ENCODE peak calls at places on chromosomes 16 and 17, in ten cellular contexts. F, Q, Y, D, C, I, W, L, E and G are unnamed samples. For H3K36me3, the result is how much of the 10 kb centered on the place peaks cover.

GRCh38 chr17:40311575-40311974 is 2.6 kb downstream of the RARA start:
- DNase-seq in F (no peak), Q (no peak), Y (peak), D (no peak), C (no peak), I (peak), W (no peak), L (no peak), E (no peak), G (no peak)

GRCh38 chr17:83155128-83156081 is 76.0 kb downstream of the METRNL start:
- DNase-seq in F (peak), Q (no peak), Y (no peak), D (no peak), C (peak), I (no peak), W (peak), L (peak), E (peak), G (no peak)

GRCh38 chr16:56337131-56337857 is 88.1 kb downstream of the AMFR start:
- DNase-seq in F (no peak), Q (no peak), Y (no peak), D (no peak), C (no peak), I (peak), W (no peak), L (no peak), E (no peak), G (no peak)

GRCh38 chr16:10951016-10951415 is 6.7 kb downstream of the CLEC16A start:
- DNase-seq in F (no peak), Q (no peak), Y (no peak), D (no peak), C (no peak), I (no peak), W (peak), L (no peak), E (no peak), G (no peak)

GRCh38 chr17:76241205-76241539 is 879 bp upstream of the RNF157 start:
- DNase-seq in F (no peak), Q (peak), Y (no peak), D (no peak), C (no peak), I (no peak), W (no peak), L (peak), E (no peak), G (no peak)

GRCh38 chr16:68094614-68094934 is 9.4 kb downstream of the NFATC3 start:
- DNase-seq in F (no peak), Q (no peak), Y (no peak), D (no peak), C (no peak), I (no peak), W (no peak), L (no peak), E (no peak), G (no peak)

GRCh38 chr16:89700649-89701424 is 668 bp downstream of the SPATA2L start:
- DNase-seq in F (peak), Q (peak), Y (no peak), D (peak), C (no peak), I (peak), W (peak), L (peak), E (peak), G (peak)

GRCh38 chr16:13733561-13733960 is 186.4 kb upstream of the ERCC4 start:
- DNase-seq in F (no peak), Q (no peak), Y (no peak), D (no peak), C (no peak), I (no peak), W (no peak), L (no peak), E (no peak), G (no peak)

GRCh38 chr16:21598676-21599157 is 660 bp upstream of the METTL9 start:
- DNase-seq in F (peak), Q (no peak), Y (peak), D (no peak), C (no peak), I (no peak), W (no peak), L (no peak), E (no peak), G (no peak)

GRCh38 chr16:84115919-84116719 is 623 bp downstream of the MBTPS1 start:
- DNase-seq in F (peak), Q (peak), Y (no peak), D (no peak), C (peak), I (no peak), W (peak), L (peak), E (no peak), G (peak)

GRCh38 chr17:51362818-51363598 is 102.7 kb downstream of the UTP18 start:
- DNase-seq in F (peak), Q (no peak), Y (no peak), D (no peak), C (no peak), I (no peak), W (no peak), L (no peak), E (no peak), G (no peak)
- H3K27ac ChIP-seq in F (no peak), Q (no peak), Y (no peak), D (no peak), C (no peak), I (no peak), W (no peak), L (no peak), E (no peak), G (no peak)

GRCh38 chr17:63685021-63685420 is 14.9 kb downstream of the LIMD2 start:
- DNase-seq in F (peak), Q (no peak), Y (no peak), D (no peak), C (no peak), I (no peak), W (no peak), L (no peak), E (no peak), G (no peak)

GRCh38 chr17:63685578-63685977 is 14.3 kb downstream of the LIMD2 start:
- DNase-seq in F (no peak), Q (no peak), Y (no peak), D (no peak), C (no peak), I (no peak), W (no peak), L (no peak), E (no peak), G (no peak)

GRCh38 chr17:63682981-63683380 is 16.9 kb downstream of the LIMD2 start:
- DNase-seq in F (no peak), Q (no peak), Y (no peak), D (no peak), C (no peak), I (no peak), W (no peak), L (no peak), E (no peak), G (no peak)

GRCh38 chr17:63688396-63689020 is 11.4 kb downstream of the LIMD2 start:
- DNase-seq in F (no peak), Q (no peak), Y (no peak), D (no peak), C (no peak), I (no peak), W (no peak), L (no peak), E (no peak), G (no peak)

GRCh38 chr17:63686138-63686685 is 13.7 kb downstream of the LIMD2 start:
- DNase-seq in F (no peak), Q (no peak), Y (no peak), D (no peak), C (no peak), I (no peak), W (no peak), L (no peak), E (no peak), G (no peak)
- H3K36me3 ChIP-seq in F (under half), Q (under half), Y (under half), D (under half), C (under half), I (under half), W (under half), L (under half), E (half or more), G (half or more)

GRCh38 chr17:78113804-78114785 is 14.5 kb downstream of the TMC6 start:
- DNase-seq in F (no peak), Q (no peak), Y (no peak), D (no peak), C (no peak), I (no peak), W (no peak), L (no peak), E (no peak), G (no peak)
- TF ChIP-seq CTCF in F (no peak), Q (no peak), Y (no peak), D (no peak), C (no peak), I (no peak), W (no peak), L (no peak), E (no peak), G (no peak)

GRCh38 chr17:4557626-4558310 is 2.6 kb upstream of the MYBBP1A start:
- DNase-seq in F (no peak), Q (no peak), Y (no peak), D (no peak), C (no peak), I (peak), W (no peak), L (no peak), E (no peak), G (no peak)

GRCh38 chr17:4554997-4555799 is at the start of gene MYBBP1A:
- DNase-seq in F (peak), Q (peak), Y (peak), D (peak), C (peak), I (peak), W (peak), L (peak), E (peak), G (peak)

GRCh38 chr17:4556996-4557395 is 1.8 kb upstream of the MYBBP1A start:
- DNase-seq in F (no peak), Q (no peak), Y (no peak), D (no peak), C (no peak), I (no peak), W (no peak), L (no peak), E (no peak), G (no peak)

GRCh38 chr17:4554441-4554996 is 665 bp downstream of the MYBBP1A start:
- DNase-seq in F (no peak), Q (peak), Y (no peak), D (no peak), C (no peak), I (peak), W (no peak), L (no peak), E (no peak), G (no peak)

GRCh38 chr17:4555863-4556646 is 871 bp upstream of the MYBBP1A start:
- DNase-seq in F (no peak), Q (peak), Y (no peak), D (peak), C (no peak), I (peak), W (no peak), L (no peak), E (peak), G (no peak)
- H3K27ac ChIP-seq in F (peak), Q (peak), Y (peak), D (no peak), C (no peak), I (peak), W (peak), L (no peak), E (peak), G (peak)

DNA sequence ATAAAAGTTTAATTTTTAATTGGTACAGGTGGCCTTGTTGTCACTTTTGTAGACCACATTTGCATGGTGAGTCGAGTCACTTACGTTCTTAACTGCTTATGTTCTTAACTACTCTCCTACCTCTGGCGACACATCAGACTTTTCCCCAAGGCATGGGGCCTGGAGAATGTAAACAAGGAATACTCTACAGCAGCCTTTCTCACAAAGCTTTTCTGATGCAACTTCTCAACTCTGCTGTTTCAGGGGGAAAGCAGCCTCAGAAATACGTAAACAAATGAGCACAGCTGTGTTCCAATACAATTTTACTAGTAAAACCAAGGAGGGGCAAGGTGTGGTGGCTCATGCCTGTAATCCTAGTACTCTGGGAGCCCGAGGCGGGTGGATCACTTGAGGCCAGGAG is 6.9 kb downstream of the KARS1 start:
- DNase-seq in F (no peak), Q (no peak), Y (no peak), D (no peak), C (no peak), I (no peak), W (peak), L (peak), E (no peak), G (no peak)
- H3K36me3 ChIP-seq in F (under half), Q (under half), Y (under half), D (under half), C (half or more), I (under half), W (half or more), L (under half), E (half or more), G (under half)

GRCh38 chr17:49942918-49943317 is 26.1 kb upstream of the DLX4 start:
- DNase-seq in F (no peak), Q (no peak), Y (no peak), D (no peak), C (no peak), I (no peak), W (no peak), L (no peak), E (no peak), G (no peak)

GRCh38 chr17:49944451-49944850 is 24.5 kb upstream of the DLX4 start:
- DNase-seq in F (no peak), Q (no peak), Y (no peak), D (peak), C (no peak), I (no peak), W (no peak), L (no peak), E (no peak), G (no peak)

GRCh38 chr17:49941427-49941826 is 27.6 kb upstream of the DLX4 start:
- DNase-seq in F (no peak), Q (no peak), Y (no peak), D (no peak), C (no peak), I (no peak), W (no peak), L (no peak), E (no peak), G (no peak)

GRCh38 chr17:49935526-49936210 is 33.3 kb upstream of the DLX4 start:
- DNase-seq in F (no peak), Q (no peak), Y (no peak), D (no peak), C (no peak), I (no peak), W (no peak), L (no peak), E (no peak), G (no peak)

DNA sequence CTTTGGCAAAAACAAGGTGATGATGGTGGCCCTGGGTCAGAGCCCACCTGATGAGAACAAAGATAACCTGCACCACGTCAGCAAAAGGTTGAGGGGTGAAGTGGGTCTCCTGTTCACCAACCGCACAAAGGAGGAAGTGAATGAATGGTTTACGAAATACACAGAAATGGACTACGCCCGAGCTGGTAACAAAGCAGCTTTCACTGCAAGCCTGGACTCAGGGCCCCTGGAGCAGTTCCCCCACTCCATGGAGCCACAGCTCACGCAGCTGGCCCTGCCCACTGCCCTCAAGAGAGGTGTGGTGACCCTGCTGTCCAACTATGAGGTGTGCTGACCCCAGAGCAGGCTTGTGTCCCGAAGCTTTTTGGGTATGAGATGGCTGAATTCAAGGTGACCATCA is 29.7 kb upstream of the DLX4 start:
- DNase-seq in F (no peak), Q (no peak), Y (no peak), D (no peak), C (no peak), I (no peak), W (no peak), L (no peak), E (no peak), G (no peak)
- TF ChIP-seq CTCF in F (no peak), Q (no peak), Y (no peak), D (no peak), C (no peak), I (no peak), W (no peak), L (no peak), E (no peak), G (no peak)

DNA sequence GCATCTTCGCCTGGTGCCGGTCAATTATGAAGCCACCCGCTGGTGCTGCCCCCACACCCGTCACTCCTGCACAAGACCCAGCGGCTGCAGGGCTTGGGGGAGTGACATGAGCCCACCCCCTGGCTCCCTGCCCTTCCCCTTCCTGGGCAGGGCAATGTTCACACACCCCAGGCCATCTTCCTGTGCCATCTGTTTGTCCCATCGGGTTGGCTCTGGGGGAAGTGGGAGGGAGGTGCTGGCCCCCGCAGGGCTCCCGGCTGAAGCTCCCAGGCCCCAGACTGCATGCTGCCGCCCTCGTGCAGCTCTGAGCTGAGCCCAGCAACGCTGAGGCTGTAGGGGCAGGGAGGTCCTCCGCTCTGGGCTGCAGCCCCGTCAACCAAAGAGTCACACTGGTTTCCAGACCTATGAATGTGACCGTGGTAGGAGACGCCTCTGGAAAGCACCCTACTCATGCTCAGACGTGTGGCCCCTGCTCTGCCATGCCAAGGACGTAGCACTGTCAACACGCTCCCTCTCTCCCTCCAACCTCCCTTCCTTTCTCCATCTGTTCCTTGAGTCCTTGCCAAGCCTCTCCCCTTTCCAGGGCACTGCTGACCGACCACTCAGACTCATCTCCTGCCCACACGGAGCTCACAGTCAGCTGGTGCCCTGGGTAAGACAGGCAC is 140.4 kb downstream of the ENGASE start:
- DNase-seq in F (no peak), Q (no peak), Y (no peak), D (no peak), C (no peak), I (no peak), W (no peak), L (no peak), E (peak), G (no peak)
- H3K27ac ChIP-seq in F (no peak), Q (no peak), Y (no peak), D (no peak), C (no peak), I (no peak), W (no peak), L (no peak), E (no peak), G (no peak)

GRCh38 chr17:81852237-81852636 is 8.1 kb downstream of the P4HB start:
- DNase-seq in F (no peak), Q (no peak), Y (no peak), D (no peak), C (no peak), I (peak), W (no peak), L (no peak), E (no peak), G (no peak)

GRCh38 chr17:81854974-81855774 is 5.2 kb downstream of the P4HB start:
- DNase-seq in F (no peak), Q (no peak), Y (no peak), D (no peak), C (no peak), I (peak), W (no peak), L (no peak), E (peak), G (no peak)

GRCh38 chr17:81849457-81849856 is 10.9 kb downstream of the P4HB start:
- DNase-seq in F (no peak), Q (no peak), Y (no peak), D (no peak), C (no peak), I (no peak), W (no peak), L (no peak), E (no peak), G (no peak)

GRCh38 chr17:81846743-81847689 is 12.2 kb upstream of the PPP1R27 start:
- DNase-seq in F (no peak), Q (no peak), Y (no peak), D (no peak), C (no peak), I (peak), W (no peak), L (no peak), E (no peak), G (no peak)

DNA sequence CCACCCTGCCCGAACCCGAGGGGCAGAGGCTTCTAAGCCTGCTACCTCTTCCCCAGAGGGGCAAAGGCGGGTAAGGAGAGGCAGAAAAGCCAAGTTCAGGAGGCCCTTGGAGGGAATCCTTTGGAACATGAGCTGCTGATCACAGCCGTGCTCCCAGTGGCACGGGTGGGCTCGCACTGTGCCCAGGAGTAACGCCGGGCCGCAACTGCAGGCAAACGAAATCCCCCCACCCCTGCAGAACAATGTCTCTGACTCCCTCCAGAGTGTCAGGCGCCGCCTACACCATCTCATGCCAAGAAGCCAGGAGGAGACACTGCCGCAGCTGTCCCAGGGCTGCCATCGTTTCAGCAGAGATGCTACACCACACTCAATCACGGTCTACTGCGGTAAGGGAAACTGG is 8.9 kb downstream of the P4HB start:
- DNase-seq in F (no peak), Q (no peak), Y (no peak), D (no peak), C (no peak), I (peak), W (no peak), L (no peak), E (no peak), G (no peak)
- H3K36me3 ChIP-seq in F (under half), Q (under half), Y (under half), D (under half), C (half or more), I (under half), W (half or more), L (under half), E (half or more), G (under half)